ENCODE peak calls at places on chromosomes 6 and 20, in eight cellular contexts. One of them, this sample, is unnamed.

GRCh38 chr6:149493697-149494334 is 9.0 kb upstream of the ZC3H12D start:
- DNase-seq in amniotic stem cell: no peak
- DNase-seq in GM23338: no peak
- DNase-seq in AG10803: no peak
- DNase-seq in pulmonary artery endothelial cell: no peak
- DNase-seq in AG20443: no peak
- DNase-seq in GM12865: no peak
- DNase-seq in G401: no peak
- DNase-seq in this sample: no peak

GRCh38 chr20:891121-892080 is 24.7 kb downstream of the ANGPT4 start:
- DNase-seq in GM12865: peak
- DNase-seq in G401: peak
- DNase-seq in amniotic stem cell: no peak
- DNase-seq in pulmonary artery endothelial cell: no peak
- DNase-seq in AG20443: no peak
- DNase-seq in GM23338: no peak
- DNase-seq in AG10803: no peak
- DNase-seq in this sample: peak

GRCh38 chr6:118980063-118980462 is 45.1 kb upstream of the MCM9 start:
- DNase-seq in pulmonary artery endothelial cell: no peak
- DNase-seq in AG20443: no peak
- DNase-seq in amniotic stem cell: no peak
- DNase-seq in AG10803: peak
- DNase-seq in GM23338: no peak
- DNase-seq in GM12865: no peak
- DNase-seq in G401: no peak
- DNase-seq in this sample: no peak

GRCh38 chr20:45347936-45348809 is at the start of gene SDC4:
- DNase-seq in G401: no peak
- DNase-seq in GM12865: no peak
- DNase-seq in amniotic stem cell: peak
- DNase-seq in GM23338: peak
- DNase-seq in pulmonary artery endothelial cell: no peak
- DNase-seq in AG20443: peak
- DNase-seq in AG10803: peak
- DNase-seq in this sample: peak

GRCh38 chr20:34948030-34948429 is 7.6 kb downstream of the GSS start:
- DNase-seq in G401: no peak
- DNase-seq in pulmonary artery endothelial cell: no peak
- DNase-seq in GM23338: no peak
- DNase-seq in GM12865: no peak
- DNase-seq in AG20443: peak
- DNase-seq in AG10803: peak
- DNase-seq in amniotic stem cell: peak
- DNase-seq in this sample: no peak

GRCh38 chr20:59221049-59221748 is 57.6 kb downstream of the ZNF831 start:
- DNase-seq in GM12865: no peak
- DNase-seq in G401: peak
- DNase-seq in AG10803: peak
- DNase-seq in GM23338: peak
- DNase-seq in AG20443: no peak
- DNase-seq in amniotic stem cell: no peak
- DNase-seq in pulmonary artery endothelial cell: no peak
- DNase-seq in this sample: no peak

GRCh38 chr6:151327079-151327478 is 64.3 kb downstream of the ZBTB2 start:
- DNase-seq in AG20443: no peak
- DNase-seq in GM23338: no peak
- DNase-seq in amniotic stem cell: no peak
- DNase-seq in G401: no peak
- DNase-seq in GM12865: no peak
- DNase-seq in AG10803: no peak
- DNase-seq in pulmonary artery endothelial cell: no peak
- DNase-seq in this sample: no peak

GRCh38 chr6:148200302-148200701 is 142.3 kb upstream of the SASH1 start:
- DNase-seq in GM12865: no peak
- DNase-seq in GM23338: peak
- DNase-seq in AG10803: no peak
- DNase-seq in amniotic stem cell: no peak
- DNase-seq in pulmonary artery endothelial cell: no peak
- DNase-seq in G401: no peak
- DNase-seq in AG20443: peak
- DNase-seq in this sample: no peak